ENCODE peak calls at places on chromosomes 6 and 20, in eight cellular contexts. One of them, this sample, is unnamed. For H3K9me3, the result is how much of the 10 kb centered on the place peaks cover.

GRCh38 chr6:117829594-117830319 is 77.3 kb upstream of the SLC35F1 start:
- DNase-seq in stomach: no peak
- DNase-seq in K562: peak
- DNase-seq in HCT116: peak
- DNase-seq in breast epithelium: no peak
- DNase-seq in prostate gland: no peak
- DNase-seq in spleen: no peak
- DNase-seq in endothelial cell of umbilical vein: peak
- DNase-seq in this sample: no peak

GRCh38 chr6:35310265-35310831 is 12.7 kb downstream of the DEF6 start:
- DNase-seq in stomach: no peak
- DNase-seq in endothelial cell of umbilical vein: no peak
- DNase-seq in HCT116: no peak
- DNase-seq in K562: no peak
- DNase-seq in spleen: peak
- DNase-seq in prostate gland: no peak
- DNase-seq in breast epithelium: no peak
- DNase-seq in this sample: no peak

GRCh38 chr6:14231071-14231483 is 113.5 kb downstream of the CD83 start:
- DNase-seq in K562: no peak
- DNase-seq in spleen: no peak
- DNase-seq in breast epithelium: no peak
- DNase-seq in endothelial cell of umbilical vein: no peak
- DNase-seq in prostate gland: peak
- DNase-seq in stomach: no peak
- DNase-seq in HCT116: no peak
- DNase-seq in this sample: no peak

GRCh38 chr6:139608872-139609271 is 234.4 kb upstream of the CITED2 start:
- DNase-seq in HCT116: no peak
- DNase-seq in prostate gland: no peak
- DNase-seq in stomach: no peak
- DNase-seq in endothelial cell of umbilical vein: no peak
- DNase-seq in spleen: no peak
- DNase-seq in K562: no peak
- DNase-seq in breast epithelium: no peak
- DNase-seq in this sample: no peak

GRCh38 chr6:132147530-132148011 is 196.4 kb upstream of the CCN2 start:
- DNase-seq in HCT116: no peak
- DNase-seq in spleen: no peak
- DNase-seq in prostate gland: no peak
- DNase-seq in K562: no peak
- DNase-seq in stomach: no peak
- DNase-seq in breast epithelium: no peak
- DNase-seq in endothelial cell of umbilical vein: no peak
- DNase-seq in this sample: no peak

GRCh38 chr6:89458720-89459119 is 25.8 kb downstream of the ANKRD6 start:
- DNase-seq in prostate gland: no peak
- DNase-seq in breast epithelium: no peak
- DNase-seq in K562: no peak
- DNase-seq in endothelial cell of umbilical vein: no peak
- DNase-seq in stomach: no peak
- DNase-seq in spleen: no peak
- DNase-seq in HCT116: no peak
- DNase-seq in this sample: no peak

GRCh38 chr6:89853068-89853467 is 23.4 kb downstream of the CASP8AP2 start:
- DNase-seq in stomach: no peak
- DNase-seq in spleen: no peak
- DNase-seq in K562: no peak
- DNase-seq in prostate gland: no peak
- DNase-seq in HCT116: no peak
- DNase-seq in endothelial cell of umbilical vein: no peak
- DNase-seq in breast epithelium: no peak
- DNase-seq in this sample: no peak

GRCh38 chr6:70884074-70884983 is 72.5 kb downstream of the B3GAT2 start:
- DNase-seq in K562: peak
- DNase-seq in breast epithelium: no peak
- DNase-seq in HCT116: peak
- DNase-seq in endothelial cell of umbilical vein: peak
- DNase-seq in stomach: peak
- DNase-seq in spleen: peak
- DNase-seq in prostate gland: peak
- DNase-seq in this sample: peak

GRCh38 chr6:131015630-131016263 is 47.3 kb downstream of the EPB41L2 start:
- DNase-seq in endothelial cell of umbilical vein: peak
- DNase-seq in spleen: no peak
- DNase-seq in HCT116: no peak
- DNase-seq in breast epithelium: no peak
- DNase-seq in stomach: no peak
- DNase-seq in prostate gland: no peak
- DNase-seq in K562: no peak
- DNase-seq in this sample: no peak

GRCh38 chr6:39366875-39367618 is 44.5 kb upstream of the KCNK16 start:
- DNase-seq in breast epithelium: no peak
- DNase-seq in prostate gland: no peak
- DNase-seq in endothelial cell of umbilical vein: no peak
- DNase-seq in HCT116: no peak
- DNase-seq in stomach: no peak
- DNase-seq in spleen: no peak
- DNase-seq in K562: no peak
- DNase-seq in this sample: no peak

GRCh38 chr6:10400330-10400729 is 14.5 kb downstream of the TFAP2A start:
- DNase-seq in endothelial cell of umbilical vein: no peak
- DNase-seq in prostate gland: peak
- DNase-seq in HCT116: no peak
- DNase-seq in stomach: no peak
- DNase-seq in spleen: no peak
- DNase-seq in K562: no peak
- DNase-seq in breast epithelium: no peak
- DNase-seq in this sample: no peak

GRCh38 chr20:14219801-14220461 is 117.5 kb downstream of the FLRT3 start:
- DNase-seq in K562: no peak
- DNase-seq in prostate gland: no peak
- DNase-seq in HCT116: peak
- DNase-seq in stomach: no peak
- DNase-seq in spleen: no peak
- DNase-seq in breast epithelium: no peak
- DNase-seq in endothelial cell of umbilical vein: no peak
- DNase-seq in this sample: peak

GRCh38 chr6:6643398-6643797 is 54.9 kb downstream of the LY86 start:
- DNase-seq in HCT116: no peak
- DNase-seq in endothelial cell of umbilical vein: no peak
- DNase-seq in K562: no peak
- DNase-seq in prostate gland: no peak
- DNase-seq in stomach: no peak
- DNase-seq in spleen: no peak
- DNase-seq in breast epithelium: no peak
- DNase-seq in this sample: no peak
- TF ChIP-seq POLR2A in HCT116: no peak
- TF ChIP-seq POLR2A in endothelial cell of umbilical vein: no peak
- TF ChIP-seq POLR2A in K562: no peak
- TF ChIP-seq POLR2A in prostate gland: no peak
- TF ChIP-seq POLR2A in stomach: no peak
- TF ChIP-seq POLR2A in spleen: no peak
- TF ChIP-seq POLR2A in breast epithelium: no peak
- TF ChIP-seq POLR2A in this sample: no peak

GRCh38 chr20:59611286-59611685 is 6.9 kb downstream of the PHACTR3 start:
- DNase-seq in spleen: peak
- DNase-seq in breast epithelium: no peak
- DNase-seq in prostate gland: no peak
- DNase-seq in K562: no peak
- DNase-seq in endothelial cell of umbilical vein: no peak
- DNase-seq in stomach: no peak
- DNase-seq in HCT116: no peak
- DNase-seq in this sample: no peak
- H3K9me3 ChIP-seq in spleen: under half
- H3K9me3 ChIP-seq in breast epithelium: under half
- H3K9me3 ChIP-seq in prostate gland: under half
- H3K9me3 ChIP-seq in K562: under half
- H3K9me3 ChIP-seq in endothelial cell of umbilical vein: under half
- H3K9me3 ChIP-seq in stomach: under half
- H3K9me3 ChIP-seq in HCT116: under half
- H3K9me3 ChIP-seq in this sample: under half

GRCh38 chr6:15689586-15690450 is 27.0 kb upstream of the DTNBP1 start:
- DNase-seq in K562: no peak
- DNase-seq in prostate gland: no peak
- DNase-seq in HCT116: no peak
- DNase-seq in breast epithelium: no peak
- DNase-seq in stomach: no peak
- DNase-seq in spleen: no peak
- DNase-seq in endothelial cell of umbilical vein: no peak
- DNase-seq in this sample: no peak

GRCh38 chr6:15685629-15686028 is 22.8 kb upstream of the DTNBP1 start:
- DNase-seq in HCT116: no peak
- DNase-seq in prostate gland: no peak
- DNase-seq in spleen: no peak
- DNase-seq in breast epithelium: no peak
- DNase-seq in K562: no peak
- DNase-seq in stomach: no peak
- DNase-seq in endothelial cell of umbilical vein: no peak
- DNase-seq in this sample: no peak

GRCh38 chr6:15690451-15690961 is 27.7 kb upstream of the DTNBP1 start:
- DNase-seq in HCT116: no peak
- DNase-seq in K562: no peak
- DNase-seq in endothelial cell of umbilical vein: peak
- DNase-seq in breast epithelium: no peak
- DNase-seq in prostate gland: no peak
- DNase-seq in spleen: no peak
- DNase-seq in stomach: no peak
- DNase-seq in this sample: no peak

GRCh38 chr6:15691250-15691869 is 28.5 kb upstream of the DTNBP1 start:
- DNase-seq in breast epithelium: peak
- DNase-seq in spleen: peak
- DNase-seq in HCT116: peak
- DNase-seq in prostate gland: peak
- DNase-seq in K562: peak
- DNase-seq in endothelial cell of umbilical vein: peak
- DNase-seq in stomach: peak
- DNase-seq in this sample: peak
- TF ChIP-seq POLR2AphosphoS5 in breast epithelium: peak
- TF ChIP-seq POLR2AphosphoS5 in spleen: peak
- TF ChIP-seq POLR2AphosphoS5 in HCT116: no peak
- TF ChIP-seq POLR2AphosphoS5 in prostate gland: peak
- TF ChIP-seq POLR2AphosphoS5 in K562: no peak
- TF ChIP-seq POLR2AphosphoS5 in endothelial cell of umbilical vein: no peak
- TF ChIP-seq POLR2AphosphoS5 in stomach: peak
- TF ChIP-seq POLR2AphosphoS5 in this sample: no peak

DNA sequence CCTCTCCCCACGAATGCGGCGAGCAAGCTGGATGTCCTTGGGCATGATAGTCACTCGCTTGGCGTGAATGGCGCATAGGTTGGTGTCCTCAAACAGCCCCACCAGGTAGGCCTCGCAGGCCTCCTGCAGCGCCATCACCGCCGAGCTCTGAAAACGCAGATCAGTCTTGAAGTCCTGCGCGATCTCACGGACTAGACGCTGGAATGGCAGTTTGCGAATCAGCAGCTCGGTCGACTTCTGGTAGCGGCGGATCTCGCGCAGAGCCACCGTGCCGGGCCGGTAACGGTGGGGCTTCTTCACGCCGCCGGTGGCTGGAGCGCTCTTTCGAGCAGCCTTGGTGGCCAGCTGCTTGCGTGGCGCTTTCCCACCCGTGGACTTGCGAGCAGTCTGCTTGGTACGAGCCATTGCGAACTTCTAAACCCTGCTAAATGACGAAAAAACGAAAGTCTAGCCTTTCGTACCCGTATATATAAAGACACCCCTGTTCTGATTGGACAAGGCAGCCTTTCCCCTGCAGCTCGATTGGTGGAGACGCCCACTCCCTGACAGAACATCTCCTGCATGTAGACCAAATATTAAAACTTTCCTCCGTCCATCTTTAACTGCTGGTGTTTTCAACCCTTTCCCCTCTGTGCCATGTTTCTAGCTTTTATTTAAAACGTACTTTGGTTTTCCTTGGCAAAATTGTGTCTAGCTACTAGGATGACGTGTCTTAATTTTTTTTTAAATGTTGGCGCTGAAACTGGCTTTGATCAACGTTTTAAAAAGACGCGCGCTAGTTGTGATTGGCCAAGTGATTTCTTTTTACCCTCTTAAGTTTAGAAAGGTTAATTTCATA is 109.8 kb downstream of the HFE start:
- DNase-seq in prostate gland: peak
- DNase-seq in endothelial cell of umbilical vein: peak
- DNase-seq in HCT116: peak
- DNase-seq in stomach: peak
- DNase-seq in spleen: peak
- DNase-seq in K562: peak
- DNase-seq in breast epithelium: no peak
- DNase-seq in this sample: peak
- TF ChIP-seq POLR2A in prostate gland: peak
- TF ChIP-seq POLR2A in endothelial cell of umbilical vein: peak
- TF ChIP-seq POLR2A in HCT116: peak
- TF ChIP-seq POLR2A in stomach: peak
- TF ChIP-seq POLR2A in spleen: peak
- TF ChIP-seq POLR2A in K562: peak
- TF ChIP-seq POLR2A in breast epithelium: peak
- TF ChIP-seq POLR2A in this sample: peak

GRCh38 chr20:55375920-55376319 is 629.4 kb downstream of the CBLN4 start:
- DNase-seq in stomach: no peak
- DNase-seq in breast epithelium: no peak
- DNase-seq in K562: no peak
- DNase-seq in prostate gland: no peak
- DNase-seq in endothelial cell of umbilical vein: no peak
- DNase-seq in spleen: no peak
- DNase-seq in HCT116: no peak
- DNase-seq in this sample: no peak
- H3K9me3 ChIP-seq in stomach: under half
- H3K9me3 ChIP-seq in breast epithelium: under half
- H3K9me3 ChIP-seq in K562: under half
- H3K9me3 ChIP-seq in prostate gland: under half
- H3K9me3 ChIP-seq in endothelial cell of umbilical vein: under half
- H3K9me3 ChIP-seq in spleen: under half
- H3K9me3 ChIP-seq in HCT116: under half
- H3K9me3 ChIP-seq in this sample: under half

GRCh38 chr6:151005126-151005525 is 139.6 kb downstream of the MTHFD1L start:
- DNase-seq in spleen: no peak
- DNase-seq in HCT116: no peak
- DNase-seq in K562: no peak
- DNase-seq in endothelial cell of umbilical vein: no peak
- DNase-seq in prostate gland: no peak
- DNase-seq in stomach: no peak
- DNase-seq in breast epithelium: no peak
- DNase-seq in this sample: no peak

GRCh38 chr6:151007069-151007468 is 141.6 kb downstream of the MTHFD1L start:
- DNase-seq in stomach: no peak
- DNase-seq in K562: no peak
- DNase-seq in breast epithelium: no peak
- DNase-seq in HCT116: no peak
- DNase-seq in endothelial cell of umbilical vein: no peak
- DNase-seq in spleen: no peak
- DNase-seq in prostate gland: no peak
- DNase-seq in this sample: no peak

GRCh38 chr6:151002562-151002961 is 137.1 kb downstream of the MTHFD1L start:
- DNase-seq in breast epithelium: no peak
- DNase-seq in endothelial cell of umbilical vein: no peak
- DNase-seq in prostate gland: no peak
- DNase-seq in HCT116: no peak
- DNase-seq in K562: no peak
- DNase-seq in spleen: no peak
- DNase-seq in stomach: no peak
- DNase-seq in this sample: no peak

GRCh38 chr6:151005896-151006632 is 140.6 kb downstream of the MTHFD1L start:
- DNase-seq in prostate gland: no peak
- DNase-seq in stomach: no peak
- DNase-seq in K562: no peak
- DNase-seq in spleen: no peak
- DNase-seq in endothelial cell of umbilical vein: peak
- DNase-seq in breast epithelium: no peak
- DNase-seq in HCT116: no peak
- DNase-seq in this sample: no peak

GRCh38 chr6:151004415-151005024 is 139.0 kb downstream of the MTHFD1L start:
- DNase-seq in HCT116: no peak
- DNase-seq in stomach: no peak
- DNase-seq in K562: no peak
- DNase-seq in spleen: no peak
- DNase-seq in endothelial cell of umbilical vein: peak
- DNase-seq in prostate gland: peak
- DNase-seq in breast epithelium: no peak
- DNase-seq in this sample: no peak
- TF ChIP-seq POLR2AphosphoS5 in HCT116: no peak
- TF ChIP-seq POLR2AphosphoS5 in stomach: no peak
- TF ChIP-seq POLR2AphosphoS5 in K562: no peak
- TF ChIP-seq POLR2AphosphoS5 in spleen: no peak
- TF ChIP-seq POLR2AphosphoS5 in endothelial cell of umbilical vein: peak
- TF ChIP-seq POLR2AphosphoS5 in prostate gland: peak
- TF ChIP-seq POLR2AphosphoS5 in breast epithelium: no peak
- TF ChIP-seq POLR2AphosphoS5 in this sample: no peak